ENCODE peak calls at places on chromosome X, in eight cellular contexts. D is cardiac fibroblast, Q is kidney epithelial cell, R is left ventricle myocardium superior, T is neural progenitor cell, Z is GM03348, U is substantia nigra, F is right lobe of liver. L is an unnamed sample.

GRCh38 chrX:12804655-12805054 is 13.4 kb downstream of the PRPS2 start:
- DNase-seq in D (no peak), Q (no peak), R (no peak), T (no peak), Z (no peak), U (no peak), F (no peak), L (no peak)

GRCh38 chrX:131792356-131792749 is 230.7 kb upstream of the STK26 start:
- DNase-seq in D (no peak), Q (peak; percentile 58), R (no peak), T (no peak), Z (no peak), U (peak; percentile 85), F (peak; percentile 88), L (no peak)

GRCh38 chrX:110180928-110181310 is 137.0 kb downstream of the AMMECR1 start:
- DNase-seq in D (peak; percentile 80), Q (no peak), R (no peak), T (no peak), Z (peak; percentile 52), U (no peak), F (no peak), L (peak; percentile 22)

GRCh38 chrX:18119856-18120255 is 100.8 kb downstream of the BEND2 start:
- DNase-seq in D (no peak), Q (no peak), R (no peak), T (no peak), Z (no peak), U (no peak), F (no peak), L (no peak)

GRCh38 chrX:15343075-15343476 is 7.8 kb upstream of the PIGA start:
- DNase-seq in D (peak; percentile 65), Q (no peak), R (no peak), T (no peak), Z (peak; percentile 6), U (no peak), F (no peak), L (peak; percentile 83)

GRCh38 chrX:153768311-153769157 is 4.5 kb downstream of the PLXNB3 start:
- DNase-seq in D (no peak), Q (no peak), R (no peak), T (no peak), Z (no peak), U (no peak), F (no peak), L (no peak)

GRCh38 chrX:69556094-69557011 is 52.2 kb downstream of the NALF2 start:
- DNase-seq in D (peak; percentile 48), Q (peak; percentile 7), R (no peak), T (no peak), Z (no peak), U (no peak), F (no peak), L (no peak)

GRCh38 chrX:142089193-142089592 is 115.9 kb downstream of the MAGEC2 start:
- DNase-seq in D (peak; percentile 49), Q (no peak), R (no peak), T (no peak), Z (peak; percentile 18), U (peak; percentile 0), F (no peak), L (peak; percentile 48)